ENCODE peak calls at places on chromosome 9, in seven cellular contexts. One of them, this sample, is unnamed.

GRCh38 chr9:136761545-136761981 is 2.8 kb downstream of the LCN15 start:
- DNase-seq in ascending aorta: no peak
- DNase-seq in naive thymus-derived CD4-positive, alpha-beta T cell: no peak
- DNase-seq in HL-60: no peak
- DNase-seq in fibroblast of lung: no peak
- DNase-seq in psoas muscle: no peak
- DNase-seq in PC-9: no peak
- DNase-seq in this sample: no peak

GRCh38 chr9:136881691-136882108 is 4.6 kb upstream of the TRAF2 start:
- DNase-seq in ascending aorta: no peak
- DNase-seq in HL-60: no peak
- DNase-seq in PC-9: peak
- DNase-seq in naive thymus-derived CD4-positive, alpha-beta T cell: peak
- DNase-seq in fibroblast of lung: peak
- DNase-seq in psoas muscle: no peak
- DNase-seq in this sample: no peak

GRCh38 chr9:37029776-37030590 is 4.1 kb downstream of the PAX5 start:
- DNase-seq in PC-9: no peak
- DNase-seq in psoas muscle: no peak
- DNase-seq in naive thymus-derived CD4-positive, alpha-beta T cell: no peak
- DNase-seq in HL-60: no peak
- DNase-seq in ascending aorta: no peak
- DNase-seq in fibroblast of lung: no peak
- DNase-seq in this sample: no peak

GRCh38 chr9:69885474-69885929 is 64.9 kb downstream of the CFAP95 start:
- DNase-seq in ascending aorta: no peak
- DNase-seq in naive thymus-derived CD4-positive, alpha-beta T cell: no peak
- DNase-seq in HL-60: no peak
- DNase-seq in psoas muscle: no peak
- DNase-seq in PC-9: peak
- DNase-seq in fibroblast of lung: no peak
- DNase-seq in this sample: peak

GRCh38 chr9:135076143-135076875 is 11.2 kb upstream of the OLFM1 start:
- DNase-seq in naive thymus-derived CD4-positive, alpha-beta T cell: no peak
- DNase-seq in PC-9: no peak
- DNase-seq in psoas muscle: no peak
- DNase-seq in ascending aorta: peak
- DNase-seq in fibroblast of lung: no peak
- DNase-seq in HL-60: no peak
- DNase-seq in this sample: no peak

GRCh38 chr9:113895526-113895925 is 19.4 kb downstream of the ZNF618 start:
- DNase-seq in HL-60: no peak
- DNase-seq in naive thymus-derived CD4-positive, alpha-beta T cell: no peak
- DNase-seq in ascending aorta: no peak
- DNase-seq in fibroblast of lung: peak
- DNase-seq in PC-9: no peak
- DNase-seq in psoas muscle: no peak
- DNase-seq in this sample: no peak

GRCh38 chr9:112861638-112862555 is 28.8 kb downstream of the SLC46A2 start:
- DNase-seq in naive thymus-derived CD4-positive, alpha-beta T cell: no peak
- DNase-seq in psoas muscle: no peak
- DNase-seq in HL-60: peak
- DNase-seq in fibroblast of lung: peak
- DNase-seq in PC-9: no peak
- DNase-seq in ascending aorta: peak
- DNase-seq in this sample: no peak

GRCh38 chr9:123642291-123643278 is 286.6 kb downstream of the CRB2 start:
- DNase-seq in psoas muscle: no peak
- DNase-seq in HL-60: no peak
- DNase-seq in fibroblast of lung: peak
- DNase-seq in PC-9: no peak
- DNase-seq in ascending aorta: no peak
- DNase-seq in naive thymus-derived CD4-positive, alpha-beta T cell: no peak
- DNase-seq in this sample: peak

GRCh38 chr9:132894857-132895846 is 16.5 kb downstream of the SPACA9 start:
- DNase-seq in psoas muscle: no peak
- DNase-seq in HL-60: no peak
- DNase-seq in PC-9: peak
- DNase-seq in fibroblast of lung: no peak
- DNase-seq in naive thymus-derived CD4-positive, alpha-beta T cell: no peak
- DNase-seq in ascending aorta: no peak
- DNase-seq in this sample: peak

GRCh38 chr9:100066539-100066938 is 32.3 kb downstream of the ERP44 start:
- DNase-seq in PC-9: no peak
- DNase-seq in HL-60: no peak
- DNase-seq in psoas muscle: no peak
- DNase-seq in naive thymus-derived CD4-positive, alpha-beta T cell: no peak
- DNase-seq in ascending aorta: no peak
- DNase-seq in fibroblast of lung: peak
- DNase-seq in this sample: no peak

GRCh38 chr9:116163293-116164055 is 9.9 kb downstream of the PAPPA start:
- DNase-seq in naive thymus-derived CD4-positive, alpha-beta T cell: no peak
- DNase-seq in psoas muscle: no peak
- DNase-seq in HL-60: no peak
- DNase-seq in ascending aorta: no peak
- DNase-seq in PC-9: no peak
- DNase-seq in fibroblast of lung: no peak
- DNase-seq in this sample: peak
- H3K27ac ChIP-seq in naive thymus-derived CD4-positive, alpha-beta T cell: no peak
- H3K27ac ChIP-seq in psoas muscle: no peak
- H3K27ac ChIP-seq in HL-60: no peak
- H3K27ac ChIP-seq in ascending aorta: no peak
- H3K27ac ChIP-seq in PC-9: no peak
- H3K27ac ChIP-seq in fibroblast of lung: no peak
- H3K27ac ChIP-seq in this sample: no peak

GRCh38 chr9:130138791-130139190 is 33.4 kb upstream of the NCS1 start:
- DNase-seq in ascending aorta: peak
- DNase-seq in fibroblast of lung: peak
- DNase-seq in psoas muscle: peak
- DNase-seq in PC-9: no peak
- DNase-seq in naive thymus-derived CD4-positive, alpha-beta T cell: peak
- DNase-seq in HL-60: no peak
- DNase-seq in this sample: peak

GRCh38 chr9:130140701-130141100 is 31.5 kb upstream of the NCS1 start:
- DNase-seq in ascending aorta: no peak
- DNase-seq in naive thymus-derived CD4-positive, alpha-beta T cell: no peak
- DNase-seq in fibroblast of lung: no peak
- DNase-seq in HL-60: no peak
- DNase-seq in psoas muscle: no peak
- DNase-seq in PC-9: no peak
- DNase-seq in this sample: no peak

GRCh38 chr9:130139251-130139650 is 33.0 kb upstream of the NCS1 start:
- DNase-seq in PC-9: no peak
- DNase-seq in ascending aorta: no peak
- DNase-seq in fibroblast of lung: no peak
- DNase-seq in HL-60: no peak
- DNase-seq in naive thymus-derived CD4-positive, alpha-beta T cell: no peak
- DNase-seq in psoas muscle: no peak
- DNase-seq in this sample: peak

GRCh38 chr9:130137081-130137869 is 34.9 kb upstream of the NCS1 start:
- DNase-seq in PC-9: no peak
- DNase-seq in fibroblast of lung: peak
- DNase-seq in psoas muscle: no peak
- DNase-seq in naive thymus-derived CD4-positive, alpha-beta T cell: no peak
- DNase-seq in HL-60: no peak
- DNase-seq in ascending aorta: no peak
- DNase-seq in this sample: no peak

DNA sequence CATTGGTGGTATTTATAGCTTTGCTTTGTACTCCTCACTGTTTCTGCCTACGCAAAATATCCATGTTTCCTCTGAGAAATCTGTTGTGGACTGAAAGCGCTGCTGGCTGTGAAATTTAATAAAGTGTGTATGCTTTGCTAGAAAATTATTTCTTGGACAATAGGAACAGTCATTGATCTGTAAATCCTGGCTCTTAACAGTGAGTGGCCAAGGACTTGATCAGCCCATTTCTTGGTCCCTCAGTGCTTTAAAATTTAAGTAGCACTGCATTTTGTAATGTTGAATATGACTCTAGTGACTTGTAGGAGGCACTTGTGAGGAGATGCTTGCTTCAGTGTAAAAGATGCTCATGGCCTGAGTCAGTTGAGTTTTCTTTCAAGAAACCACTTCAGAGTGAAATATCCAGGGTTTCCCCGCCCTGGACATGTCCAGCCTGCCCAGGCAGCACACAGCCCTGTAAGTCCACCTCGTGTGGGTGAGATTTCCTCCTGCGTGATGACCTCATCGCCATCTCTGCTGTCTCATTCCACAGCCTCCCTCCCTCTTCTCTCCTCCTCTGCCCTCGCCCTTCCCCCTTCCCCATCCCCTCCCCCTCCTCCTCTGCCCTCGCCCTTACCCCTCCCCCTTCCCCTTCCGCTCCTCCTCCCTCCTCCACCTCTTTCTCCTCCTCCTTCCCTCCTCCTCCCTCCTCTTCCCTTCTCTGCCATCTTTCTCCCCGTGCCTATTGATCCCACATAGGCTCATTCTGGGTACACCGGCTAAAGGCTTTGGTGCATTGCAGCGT is 34.1 kb upstream of the NCS1 start:
- DNase-seq in HL-60: peak
- DNase-seq in psoas muscle: peak
- DNase-seq in naive thymus-derived CD4-positive, alpha-beta T cell: no peak
- DNase-seq in PC-9: no peak
- DNase-seq in fibroblast of lung: peak
- DNase-seq in ascending aorta: no peak
- DNase-seq in this sample: peak
- H3K27ac ChIP-seq in HL-60: no peak
- H3K27ac ChIP-seq in psoas muscle: no peak
- H3K27ac ChIP-seq in naive thymus-derived CD4-positive, alpha-beta T cell: no peak
- H3K27ac ChIP-seq in PC-9: no peak
- H3K27ac ChIP-seq in fibroblast of lung: peak
- H3K27ac ChIP-seq in ascending aorta: peak
- H3K27ac ChIP-seq in this sample: peak

GRCh38 chr9:131657890-131658752 is 81.8 kb downstream of the RAPGEF1 start:
- DNase-seq in ascending aorta: no peak
- DNase-seq in naive thymus-derived CD4-positive, alpha-beta T cell: no peak
- DNase-seq in fibroblast of lung: peak
- DNase-seq in psoas muscle: no peak
- DNase-seq in HL-60: peak
- DNase-seq in PC-9: peak
- DNase-seq in this sample: no peak

GRCh38 chr9:131661954-131662621 is 77.8 kb downstream of the RAPGEF1 start:
- DNase-seq in fibroblast of lung: no peak
- DNase-seq in psoas muscle: no peak
- DNase-seq in naive thymus-derived CD4-positive, alpha-beta T cell: peak
- DNase-seq in PC-9: no peak
- DNase-seq in ascending aorta: no peak
- DNase-seq in HL-60: no peak
- DNase-seq in this sample: no peak

GRCh38 chr9:131658753-131659129 is 81.1 kb downstream of the RAPGEF1 start:
- DNase-seq in fibroblast of lung: no peak
- DNase-seq in HL-60: no peak
- DNase-seq in PC-9: no peak
- DNase-seq in psoas muscle: no peak
- DNase-seq in naive thymus-derived CD4-positive, alpha-beta T cell: no peak
- DNase-seq in ascending aorta: no peak
- DNase-seq in this sample: no peak

GRCh38 chr9:131663288-131663687 is 76.6 kb downstream of the RAPGEF1 start:
- DNase-seq in PC-9: no peak
- DNase-seq in HL-60: no peak
- DNase-seq in fibroblast of lung: no peak
- DNase-seq in psoas muscle: no peak
- DNase-seq in ascending aorta: no peak
- DNase-seq in naive thymus-derived CD4-positive, alpha-beta T cell: no peak
- DNase-seq in this sample: no peak

DNA sequence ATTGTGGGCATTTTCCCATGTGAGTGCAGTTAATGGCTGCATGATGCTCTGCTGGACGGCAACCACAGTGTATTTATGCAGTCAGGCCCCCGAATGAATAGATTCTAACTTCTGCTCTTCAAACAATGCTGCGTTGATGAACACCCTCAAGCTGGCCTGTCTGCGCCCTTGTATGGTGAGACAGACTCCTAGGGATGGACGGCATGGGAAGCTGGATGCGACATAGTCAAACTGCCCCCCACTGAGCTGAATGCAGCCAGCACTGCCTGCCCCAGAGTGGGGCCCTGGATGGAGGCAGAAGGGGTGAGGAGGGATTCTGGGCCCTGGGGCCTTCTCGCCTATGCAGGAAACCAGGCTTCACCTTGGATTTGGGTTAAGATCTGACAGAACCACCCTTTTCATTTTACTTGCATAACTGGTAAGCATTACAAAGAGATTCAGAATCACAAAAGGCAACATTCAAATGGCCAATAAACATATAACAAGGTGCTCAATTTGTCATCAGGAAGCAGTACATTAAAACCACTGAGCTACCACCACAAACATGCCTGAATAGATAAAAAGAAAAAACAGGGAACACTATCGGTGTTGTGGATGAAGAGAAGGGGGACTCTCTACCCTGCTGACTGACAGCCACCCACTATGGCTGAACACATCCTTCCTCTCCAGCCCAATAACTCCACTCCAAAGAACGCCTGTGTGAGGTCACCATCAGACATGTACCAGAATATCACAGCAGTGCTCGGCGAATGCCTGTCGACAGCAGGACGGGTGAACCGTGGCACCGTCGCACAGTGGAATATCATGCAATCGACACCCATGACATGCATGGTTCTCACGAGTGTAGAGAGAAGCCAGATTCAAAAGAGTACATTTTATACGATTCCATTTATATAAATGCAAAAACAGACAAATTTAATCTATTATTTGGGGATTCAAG is 79.1 kb downstream of the RAPGEF1 start:
- DNase-seq in fibroblast of lung: no peak
- DNase-seq in psoas muscle: no peak
- DNase-seq in PC-9: no peak
- DNase-seq in naive thymus-derived CD4-positive, alpha-beta T cell: no peak
- DNase-seq in HL-60: no peak
- DNase-seq in ascending aorta: no peak
- DNase-seq in this sample: no peak
- H3K27ac ChIP-seq in fibroblast of lung: no peak
- H3K27ac ChIP-seq in psoas muscle: no peak
- H3K27ac ChIP-seq in PC-9: no peak
- H3K27ac ChIP-seq in naive thymus-derived CD4-positive, alpha-beta T cell: no peak
- H3K27ac ChIP-seq in HL-60: no peak
- H3K27ac ChIP-seq in ascending aorta: no peak
- H3K27ac ChIP-seq in this sample: no peak

DNA sequence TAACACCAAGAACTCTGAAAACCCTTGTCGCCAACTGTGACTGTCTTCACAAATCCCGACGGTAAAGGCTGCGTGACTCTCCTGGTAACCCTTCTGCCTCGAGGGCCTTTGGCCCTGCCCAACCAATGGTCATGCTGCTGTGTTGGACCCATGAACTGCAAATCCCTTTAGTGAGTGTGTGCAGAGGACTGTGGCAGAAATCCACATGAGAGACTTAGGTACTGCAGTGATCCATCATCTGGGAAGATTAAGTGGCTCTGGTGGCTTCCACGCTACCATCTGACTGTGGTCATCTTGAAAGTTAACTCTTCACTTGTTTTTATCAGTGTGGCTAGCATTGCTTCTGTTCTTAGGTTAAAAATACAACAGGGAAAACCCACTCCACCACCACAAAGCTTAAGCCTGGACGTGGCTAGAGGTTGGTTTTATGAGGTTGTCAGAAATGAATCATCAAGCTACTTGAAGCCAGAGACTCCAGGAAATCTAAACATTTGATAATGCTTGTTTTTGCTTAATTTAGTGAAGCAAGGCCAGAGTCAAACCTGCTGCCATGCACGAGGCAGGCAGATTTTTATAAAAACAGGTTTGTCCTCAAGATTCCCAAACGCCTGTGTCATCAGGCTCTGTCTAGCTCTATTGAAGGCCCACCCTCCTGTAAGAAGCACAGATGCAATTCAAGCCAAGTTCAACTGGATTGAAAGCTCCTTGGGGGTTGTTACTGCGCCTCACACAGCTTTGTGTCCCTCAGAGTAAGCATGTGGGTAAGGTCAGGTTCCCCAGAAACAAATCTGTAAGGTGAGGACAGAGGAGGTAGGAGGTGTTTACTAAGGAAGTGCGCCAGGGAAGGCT is 52.7 kb upstream of the ERCC6L2 start:
- DNase-seq in psoas muscle: no peak
- DNase-seq in PC-9: peak
- DNase-seq in naive thymus-derived CD4-positive, alpha-beta T cell: no peak
- DNase-seq in HL-60: no peak
- DNase-seq in fibroblast of lung: peak
- DNase-seq in ascending aorta: no peak
- DNase-seq in this sample: no peak
- H3K27ac ChIP-seq in psoas muscle: no peak
- H3K27ac ChIP-seq in PC-9: peak
- H3K27ac ChIP-seq in naive thymus-derived CD4-positive, alpha-beta T cell: no peak
- H3K27ac ChIP-seq in HL-60: no peak
- H3K27ac ChIP-seq in fibroblast of lung: peak
- H3K27ac ChIP-seq in ascending aorta: no peak
- H3K27ac ChIP-seq in this sample: no peak